ENCODE peak calls at places on chromosomes 12 and 14, in eight cellular contexts. N, T, M, H, G, A, V and P are unnamed samples.

GRCh38 chr12:1691123-1692007 is 495 bp downstream of the ADIPOR2 start:
- DNase-seq in T (peak; percentile 40), V (peak; percentile 35), H (peak; percentile 49), G (peak; percentile 60), N (no peak), A (no peak), M (peak; percentile 12), P (peak; percentile 24)

GRCh38 chr12:89390802-89391673 is 38.7 kb upstream of the DUSP6 start:
- DNase-seq in T (peak; percentile 83), V (no peak), M (no peak), G (no peak), H (no peak), N (peak; percentile 53), A (no peak), P (no peak)

GRCh38 chr14:67623114-67623513 is 3.4 kb downstream of the ARG2 start:
- DNase-seq in T (peak; percentile 43), H (no peak), G (no peak), M (no peak), N (no peak), V (no peak), A (no peak), P (no peak)

GRCh38 chr12:72076558-72076915 is 137.9 kb downstream of the TPH2 start:
- DNase-seq in V (no peak), H (no peak), G (no peak), T (no peak), A (no peak), N (no peak), M (no peak), P (no peak)

GRCh38 chr12:115337693-115338543 is 653.9 kb upstream of the TBX3 start:
- DNase-seq in H (peak; percentile 71), T (peak; percentile 83), G (peak; percentile 89), V (no peak), M (no peak), A (no peak), N (peak; percentile 76), P (no peak)

GRCh38 chr14:58738876-58739275 is 101.1 kb downstream of the DACT1 start:
- DNase-seq in T (no peak), A (no peak), N (no peak), V (no peak), M (no peak), G (no peak), H (no peak), P (no peak)

GRCh38 chr14:50560929-50561280 is 960 bp downstream of the ATL1 start:
- DNase-seq in M (peak; percentile 49), A (no peak), H (peak; percentile 75), G (peak; percentile 70), T (peak; percentile 31), V (peak; percentile 12), N (no peak), P (peak; percentile 12)

GRCh38 chr12:93146970-93147369 is 217.9 kb upstream of the EEA1 start:
- DNase-seq in T (no peak), H (no peak), A (no peak), G (no peak), V (no peak), M (no peak), N (no peak), P (no peak)

GRCh38 chr14:86787782-86788181 is 1205.2 kb downstream of the GALC start:
- DNase-seq in A (no peak), H (no peak), T (peak; percentile 39), N (no peak), V (no peak), G (no peak), M (no peak), P (no peak)

GRCh38 chr12:121697093-121697698 is 15.4 kb upstream of the TMEM120B start:
- DNase-seq in N (no peak), V (peak; percentile 61), M (no peak), G (peak; percentile 74), A (no peak), T (peak; percentile 66), H (peak; percentile 39), P (no peak)